ENCODE peak calls at places on chromosomes 1 and 21, in five cellular contexts. Q is activated B cell treated with CpG ODN at 0.5 μM for 24 hours, J is body of pancreas, H is A549, K is WERI-Rb-1. G is an unnamed sample.
A peak's percentile ranks its signal among the peaks of the same experiment; 100 is the strongest.

GRCh38 chr1:11708554-11709350 is 17.2 kb downstream of the DRAXIN start:
- DNase-seq in H (no peak), J (no peak), Q (no peak), K (no peak), G (no peak)

GRCh38 chr1:29256979-29257804 is 20.9 kb downstream of the PTPRU start:
- DNase-seq in H (no peak), Q (no peak), K (peak; percentile 46), J (peak; percentile 59), G (no peak)

GRCh38 chr21:45109831-45110492 is 35.6 kb downstream of the ADARB1 start:
- DNase-seq in J (no peak), K (no peak), Q (peak; percentile 55), H (no peak), G (no peak)

GRCh38 chr1:7190261-7190660 is 405.0 kb downstream of the CAMTA1 start:
- DNase-seq in H (no peak), Q (no peak), J (no peak), K (no peak), G (no peak)

GRCh38 chr21:46056450-46056903 is 41.4 kb upstream of the COL6A2 start:
- DNase-seq in Q (no peak), K (no peak), H (no peak), J (peak; percentile 35), G (peak; percentile 31)

GRCh38 chr1:36093919-36094318 is 5.2 kb downstream of the ADPRS start:
- DNase-seq in Q (no peak), K (no peak), H (no peak), J (no peak), G (no peak)

GRCh38 chr1:1680912-1681273 is 11.7 kb downstream of the SLC35E2B start:
- DNase-seq in K (no peak), J (peak; percentile 41), H (no peak), Q (no peak), G (no peak)

GRCh38 chr1:159918041-159918917 is 7.0 kb downstream of the TAGLN2 start:
- DNase-seq in Q (no peak), H (no peak), K (no peak), J (no peak), G (no peak)

GRCh38 chr1:230385173-230385480 is 41.0 kb downstream of the PGBD5 start:
- DNase-seq in J (no peak), K (no peak), Q (no peak), H (no peak), G (no peak)

GRCh38 chr1:231919900-231920299 is 293.3 kb downstream of the DISC1 start:
- DNase-seq in K (peak; percentile 89), J (no peak), H (no peak), Q (no peak), G (no peak)

GRCh38 chr1:16012590-16013219 is 5.1 kb downstream of the HSPB7 start:
- DNase-seq in J (peak; percentile 86), K (no peak), Q (peak; percentile 40), H (peak; percentile 21), G (peak; percentile 42)

GRCh38 chr1:157001304-157001703 is 44.2 kb downstream of the ARHGEF11 start:
- DNase-seq in J (no peak), H (no peak), Q (no peak), K (no peak), G (no peak)

GRCh38 chr1:183075861-183076260 is 52.6 kb downstream of the LAMC1 start:
- DNase-seq in K (no peak), J (no peak), H (no peak), Q (no peak), G (no peak)

GRCh38 chr1:32215629-32216505 is 6.3 kb downstream of the TMEM234 start:
- DNase-seq in K (peak; percentile 78), H (peak; percentile 62), J (peak; percentile 76), Q (no peak), G (no peak)

GRCh38 chr1:156488566-156489165 is 11.9 kb downstream of the MEF2D start:
- DNase-seq in H (no peak), K (no peak), J (no peak), Q (no peak), G (no peak)

GRCh38 chr1:181057079-181057478 is 23.3 kb downstream of the MR1 start:
- DNase-seq in Q (no peak), K (no peak), H (no peak), J (no peak), G (no peak)

GRCh38 chr21:14964658-14965057 is 100.1 kb downstream of the NRIP1 start:
- DNase-seq in Q (no peak), J (no peak), K (no peak), H (no peak), G (no peak)

GRCh38 chr1:232457607-232458006 is 172.3 kb downstream of the SIPA1L2 start:
- DNase-seq in J (no peak), H (no peak), Q (no peak), K (no peak), G (no peak)

GRCh38 chr1:244460195-244460594 is 878 bp upstream of the CATSPERE start:
- DNase-seq in Q (no peak), H (no peak), K (no peak), J (no peak), G (no peak)

GRCh38 chr1:113641396-113641795 is 117.9 kb downstream of the PHTF1 start:
- DNase-seq in Q (no peak), K (no peak), H (no peak), J (no peak), G (no peak)

GRCh38 chr1:103788377-103788776 is 38.7 kb downstream of the AMY1C start:
- DNase-seq in J (no peak), Q (no peak), H (no peak), K (no peak), G (no peak)
- TF ChIP-seq CTCF in J (peak; percentile 44), Q (no peak), H (peak; percentile 26), K (no peak), G (no peak)

DNA sequence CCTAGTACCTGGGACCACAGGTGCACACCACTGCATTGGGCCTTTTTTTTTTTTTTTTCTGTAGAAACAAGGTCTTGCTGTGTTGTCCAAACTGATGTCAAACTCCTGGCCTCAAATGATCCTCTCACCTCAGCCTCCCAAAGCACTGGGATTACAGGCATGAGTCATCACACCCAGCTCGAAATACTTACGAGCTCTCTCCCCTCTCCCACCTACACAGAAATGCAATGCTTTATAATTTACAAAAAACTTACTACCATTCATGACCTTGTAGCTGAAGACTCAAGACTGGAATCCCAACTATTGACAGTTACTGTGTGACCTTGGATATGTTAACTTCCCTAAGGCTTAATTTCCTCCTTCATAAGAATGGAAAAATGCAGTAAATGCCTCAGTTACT is 18.7 kb downstream of the FOXJ3 start:
- DNase-seq in Q (no peak), J (no peak), H (no peak), K (no peak), G (no peak)
- TF ChIP-seq CTCF in Q (no peak), J (no peak), H (no peak), K (no peak), G (no peak)

DNA sequence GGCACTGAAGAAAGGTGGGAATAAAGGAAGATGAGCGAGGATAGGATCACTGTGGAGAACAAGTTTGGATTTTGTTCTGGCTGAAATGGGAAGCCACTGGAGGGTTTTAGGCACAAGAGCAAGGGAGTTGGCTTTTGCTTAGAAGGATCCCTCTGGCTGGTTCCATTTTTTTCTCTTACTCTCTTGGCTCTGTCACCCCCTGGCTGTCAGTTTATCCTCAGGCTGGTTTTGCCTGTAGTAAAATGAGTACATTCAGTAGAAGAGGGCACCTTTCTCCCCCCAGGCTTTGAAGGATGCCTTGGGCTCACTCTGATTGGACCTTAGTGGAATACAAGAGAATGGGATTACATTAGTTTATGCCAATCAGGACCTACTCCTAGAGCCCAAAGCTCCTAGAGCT is 17.1 kb downstream of the CACHD1 start:
- DNase-seq in Q (no peak), J (no peak), K (no peak), H (no peak), G (no peak)
- TF ChIP-seq CTCF in Q (no peak), J (peak; percentile 15), K (peak; percentile 17), H (no peak), G (no peak)

GRCh38 chr1:176770066-176770465 is 307.1 kb downstream of the PAPPA2 start:
- DNase-seq in J (no peak), K (no peak), H (no peak), Q (no peak), G (no peak)

GRCh38 chr1:176766779-176767178 is 303.8 kb downstream of the PAPPA2 start:
- DNase-seq in K (no peak), Q (no peak), J (no peak), H (no peak), G (no peak)

GRCh38 chr1:176768532-176768931 is 305.6 kb downstream of the PAPPA2 start:
- DNase-seq in K (no peak), J (no peak), Q (no peak), H (no peak), G (no peak)

GRCh38 chr1:176767714-176768136 is 304.8 kb downstream of the PAPPA2 start:
- DNase-seq in K (no peak), J (no peak), H (no peak), Q (no peak), G (no peak)

GRCh38 chr1:176765608-176766007 is 302.6 kb downstream of the PAPPA2 start:
- DNase-seq in J (no peak), K (no peak), Q (no peak), H (no peak), G (no peak)
- TF ChIP-seq CTCF in J (no peak), K (peak; percentile 26), Q (no peak), H (no peak), G (no peak)

GRCh38 chr1:52913537-52913936 is 8.0 kb downstream of the ECHDC2 start:
- DNase-seq in H (no peak), Q (no peak), J (no peak), K (peak; percentile 86), G (no peak)
- TF ChIP-seq CTCF in H (no peak), Q (no peak), J (no peak), K (peak; percentile 71), G (no peak)

GRCh38 chr1:173914366-173914871 is 2.7 kb downstream of the SERPINC1 start:
- DNase-seq in Q (no peak), K (peak; percentile 42), H (peak; percentile 71), J (peak; percentile 70), G (no peak)
- TF ChIP-seq CTCF in Q (no peak), K (peak; percentile 69), H (peak; percentile 65), J (peak; percentile 40), G (no peak)

GRCh38 chr1:234611153-234611798 is 1.3 kb upstream of the IRF2BP2 start:
- DNase-seq in Q (no peak), J (no peak), H (peak; percentile 71), K (peak; percentile 96), G (no peak)
- TF ChIP-seq CTCF in Q (no peak), J (peak; percentile 28), H (no peak), K (peak; percentile 37), G (no peak)

GRCh38 chr1:203473781-203474305 is 1.8 kb upstream of the PRELP start:
- DNase-seq in Q (no peak), K (no peak), H (no peak), J (no peak), G (no peak)
- TF ChIP-seq CTCF in Q (no peak), K (no peak), H (no peak), J (no peak), G (no peak)

G was measured in omental fat pad.